ENCODE peak calls at places on chromosome 4, in six cellular contexts. S is activated CD4-positive, alpha-beta T cell treated with anti-CD3 and anti-CD28 coated beads, Interleukin-2, amount 50 U/mL, for 1 hour; J is activated gamma-delta T cell treated with anti-CD3 and anti-CD28 coated beads, Interleukin-2, amount 50 U/mL, for 16 hours; B is fibroblast of pulmonary artery; G is lower lobe of right lung; A is NCI-H69. T is an unnamed sample.

GRCh38 chr4:140893939-140894338 is 137.8 kb upstream of the TBC1D9 start:
- DNase-seq in A (no peak), B (peak), G (no peak), J (no peak), S (no peak), T (no peak)

GRCh38 chr4:95181446-95182306 is 367.1 kb downstream of the UNC5C start:
- DNase-seq in J (no peak), B (peak), G (no peak), A (peak), S (no peak), T (no peak)

GRCh38 chr4:27005512-27006246 is 145.0 kb downstream of the STIM2 start:
- DNase-seq in J (no peak), G (no peak), A (no peak), B (peak), S (no peak), T (no peak)

GRCh38 chr4:132276185-132276584 is 872.9 kb upstream of the PCDH10 start:
- DNase-seq in G (peak), A (no peak), B (no peak), J (peak), S (no peak), T (no peak)

GRCh38 chr4:68576272-68577100 is at the start of gene UGT2B17:
- DNase-seq in S (no peak), A (no peak), B (no peak), J (no peak), G (no peak), T (no peak)

GRCh38 chr4:112381996-112382692 is 85.0 kb downstream of the ALPK1 start:
- DNase-seq in A (peak), G (no peak), S (no peak), J (no peak), B (no peak), T (no peak)

GRCh38 chr4:11130195-11130975 is 298.3 kb downstream of the HS3ST1 start:
- DNase-seq in A (no peak), B (peak), J (no peak), S (no peak), G (no peak), T (no peak)

GRCh38 chr4:123870283-123870876 is 473.8 kb downstream of the SPRY1 start:
- DNase-seq in J (no peak), G (no peak), A (peak), B (no peak), S (no peak), T (no peak)

GRCh38 chr4:43763029-43763610 is 685.5 kb downstream of the KCTD8 start:
- DNase-seq in J (no peak), B (no peak), A (no peak), G (no peak), S (no peak), T (no peak)

GRCh38 chr4:178856139-178856800 is 1414.0 kb upstream of the AGA start:
- DNase-seq in A (no peak), B (no peak), J (no peak), S (no peak), G (no peak), T (no peak)